ENCODE peak calls at places on chromosomes 16 and 17, in nine cellular contexts. G is adrenal gland, L is GM12891, C is esophagus squamous epithelium, H is H1, I is heart left ventricle, Y is thyroid gland, F is tibial nerve, R is IMR-90. E is an unnamed sample.

GRCh38 chr17:46848534-46848933 is 2.8 kb upstream of the WNT9B start:
- DNase-seq in G (no peak), L (no peak), C (no peak), H (no peak), I (no peak), Y (no peak), F (no peak), R (no peak), E (no peak)

GRCh38 chr16:47045023-47045422 is 71.5 kb upstream of the DNAJA2 start:
- DNase-seq in G (no peak), L (no peak), C (no peak), H (no peak), I (no peak), Y (peak; percentile 15), F (no peak), R (no peak), E (no peak)

GRCh38 chr17:42655528-42655927 is 3.6 kb upstream of the TUBG2 start:
- DNase-seq in G (no peak), L (no peak), C (no peak), H (no peak), I (no peak), Y (no peak), F (no peak), R (peak; percentile 93), E (no peak)

GRCh38 chr17:48530208-48530886 is 464 bp downstream of the HOXB1 start:
- DNase-seq in G (no peak), L (no peak), C (no peak), H (peak; percentile 75), I (no peak), Y (no peak), F (no peak), R (no peak), E (no peak)

GRCh38 chr16:27458196-27458728 is 56.3 kb downstream of the IL21R start:
- DNase-seq in G (no peak), L (no peak), C (no peak), H (no peak), I (no peak), Y (no peak), F (no peak), R (no peak), E (no peak)

GRCh38 chr16:53515811-53516210 is 12.8 kb upstream of the AKTIP start:
- DNase-seq in G (no peak), L (no peak), C (no peak), H (no peak), I (no peak), Y (no peak), F (no peak), R (no peak), E (no peak)

GRCh38 chr17:12917401-12917800 is 100.4 kb downstream of the ELAC2 start:
- DNase-seq in G (no peak), L (no peak), C (no peak), H (no peak), I (no peak), Y (no peak), F (no peak), R (no peak), E (no peak)

GRCh38 chr17:74099441-74100340 is 103.8 kb upstream of the RPL38 start:
- DNase-seq in G (no peak), L (no peak), C (no peak), H (no peak), I (no peak), Y (no peak), F (no peak), R (no peak), E (no peak)

GRCh38 chr16:88301431-88301830 is 81.3 kb upstream of the ZNF469 start:
- DNase-seq in G (no peak), L (no peak), C (no peak), H (no peak), I (no peak), Y (no peak), F (no peak), R (no peak), E (no peak)

GRCh38 chr17:48356866-48357265 is 73.1 kb downstream of the SKAP1 start:
- DNase-seq in G (no peak), L (no peak), C (no peak), H (no peak), I (no peak), Y (no peak), F (no peak), R (no peak), E (no peak)

GRCh38 chr17:48106802-48107136 is 797 bp upstream of the SNX11 start:
- DNase-seq in G (no peak), L (no peak), C (no peak), H (no peak), I (no peak), Y (no peak), F (no peak), R (no peak), E (no peak)

GRCh38 chr17:8629371-8630226 is 926 bp downstream of the MYH10 start:
- DNase-seq in G (peak; percentile 24), L (peak; percentile 30), C (no peak), H (peak; percentile 63), I (peak; percentile 37), Y (peak; percentile 34), F (no peak), R (no peak), E (peak; percentile 89)

GRCh38 chr17:65195716-65196115 is 58.5 kb downstream of the RGS9 start:
- DNase-seq in G (no peak), L (no peak), C (no peak), H (no peak), I (no peak), Y (no peak), F (no peak), R (no peak), E (no peak)

GRCh38 chr17:38538906-38539305 is 66.8 kb downstream of the SRCIN1 start:
- DNase-seq in G (no peak), L (no peak), C (no peak), H (no peak), I (no peak), Y (no peak), F (no peak), R (no peak), E (no peak)

GRCh38 chr16:23079683-23080221 is 69.5 kb downstream of the USP31 start:
- DNase-seq in G (no peak), L (no peak), C (no peak), H (no peak), I (no peak), Y (no peak), F (no peak), R (no peak), E (no peak)

GRCh38 chr16:23504076-23504452 is 6.2 kb downstream of the GGA2 start:
- DNase-seq in G (no peak), L (no peak), C (no peak), H (no peak), I (no peak), Y (peak; percentile 65), F (peak; percentile 52), R (peak; percentile 16), E (peak; percentile 57)

GRCh38 chr17:31428512-31428911 is 37.0 kb downstream of the RAB11FIP4 start:
- DNase-seq in G (no peak), L (no peak), C (no peak), H (no peak), I (no peak), Y (no peak), F (no peak), R (no peak), E (no peak)

GRCh38 chr17:29177871-29178749 is 2.1 kb downstream of the MYO18A start:
- DNase-seq in G (peak; percentile 23), L (no peak), C (no peak), H (no peak), I (peak; percentile 40), Y (peak; percentile 16), F (no peak), R (no peak), E (no peak)

GRCh38 chr16:78290498-78291271 is 191.2 kb downstream of the WWOX start:
- DNase-seq in G (no peak), L (no peak), C (no peak), H (no peak), I (no peak), Y (no peak), F (no peak), R (no peak), E (no peak)

GRCh38 chr16:78289844-78290277 is 190.4 kb downstream of the WWOX start:
- DNase-seq in G (no peak), L (no peak), C (no peak), H (no peak), I (no peak), Y (no peak), F (no peak), R (no peak), E (no peak)

GRCh38 chr16:78291642-78292041 is 192.2 kb downstream of the WWOX start:
- DNase-seq in G (no peak), L (no peak), C (no peak), H (no peak), I (peak; percentile 10), Y (peak; percentile 55), F (no peak), R (no peak), E (no peak)

GRCh38 chr16:78288915-78289314 is 189.5 kb downstream of the WWOX start:
- DNase-seq in G (no peak), L (no peak), C (no peak), H (no peak), I (no peak), Y (peak; percentile 60), F (no peak), R (no peak), E (no peak)

DNA sequence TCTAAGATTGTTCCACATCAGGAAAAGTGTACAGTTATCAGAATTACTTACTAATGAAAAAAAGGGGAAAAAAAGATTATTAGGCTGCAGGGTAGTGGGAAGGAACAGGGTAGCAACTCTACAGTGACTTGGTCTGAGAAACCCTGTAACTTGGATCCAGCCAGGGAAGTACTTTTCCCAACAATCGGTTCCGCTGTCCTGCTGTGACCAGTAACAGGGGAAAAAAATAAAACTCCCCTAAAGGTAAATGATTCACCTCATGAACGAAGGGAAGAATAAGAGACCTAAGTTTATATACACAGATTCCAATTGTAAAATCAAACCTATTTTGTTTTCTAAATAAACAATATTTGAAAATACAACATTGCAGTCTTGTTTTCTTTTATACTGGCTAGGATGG is 189.9 kb downstream of the WWOX start:
- DNase-seq in G (no peak), L (no peak), C (no peak), H (no peak), I (no peak), Y (no peak), F (no peak), R (no peak), E (no peak)
- TF ChIP-seq POLR2A in G (no peak), L (no peak), C (no peak), H (no peak), I (no peak), Y (no peak), F (no peak), R (no peak), E (no peak)

GRCh38 chr17:56325561-56325960 is 172.3 kb downstream of the ANKFN1 start:
- DNase-seq in G (no peak), L (no peak), C (no peak), H (no peak), I (no peak), Y (no peak), F (no peak), R (no peak), E (no peak)
- TF ChIP-seq POLR2A in G (no peak), L (no peak), C (no peak), H (no peak), I (no peak), Y (no peak), F (no peak), R (no peak), E (no peak)

GRCh38 chr17:40469805-40470675 is 26.8 kb downstream of the IGFBP4 start:
- DNase-seq in G (no peak), L (no peak), C (no peak), H (no peak), I (no peak), Y (no peak), F (no peak), R (no peak), E (no peak)
- TF ChIP-seq POLR2A in G (no peak), L (no peak), C (no peak), H (no peak), I (no peak), Y (no peak), F (no peak), R (peak; percentile 13), E (no peak)

GRCh38 chr17:69326302-69327059 is 452 bp downstream of the ABCA5 start:
- DNase-seq in G (peak; percentile 22), L (no peak), C (no peak), H (no peak), I (no peak), Y (no peak), F (no peak), R (peak; percentile 26), E (no peak)
- TF ChIP-seq POLR2A in G (no peak), L (no peak), C (no peak), H (no peak), I (no peak), Y (no peak), F (no peak), R (no peak), E (no peak)

E was measured in erythroblast.